ENCODE peak calls at places on chromosomes 3 and 15, in five cellular contexts. X is SJSA1, K is thoracic aorta, A is hepatocyte, C is neuronal stem cell. E is an unnamed sample.

GRCh38 chr15:84876269-84876668 is 8.2 kb upstream of the SLC28A1 start:
- DNase-seq in X (no peak), K (no peak), A (no peak), C (no peak), E (no peak)

GRCh38 chr3:185250653-185251052 is 3.2 kb downstream of the EHHADH start:
- DNase-seq in X (no peak), K (no peak), A (no peak), C (no peak), E (no peak)

GRCh38 chr3:63864008-63864871 is 573 bp downstream of the ATXN7 start:
- DNase-seq in X (peak; percentile 47), K (no peak), A (peak; percentile 76), C (no peak), E (peak; percentile 36)

GRCh38 chr15:69405110-69405509 is 9.0 kb upstream of the KIF23 start:
- DNase-seq in X (no peak), K (no peak), A (no peak), C (no peak), E (no peak)

GRCh38 chr15:77311020-77311419 is 108.9 kb downstream of the PEAK1 start:
- DNase-seq in X (no peak), K (no peak), A (no peak), C (no peak), E (no peak)

GRCh38 chr15:40789999-40790398 is 16.9 kb upstream of the ZFYVE19 start:
- DNase-seq in X (no peak), K (no peak), A (no peak), C (no peak), E (no peak)

GRCh38 chr3:48607519-48607918 is 1.9 kb downstream of the UQCRC1 start:
- DNase-seq in X (no peak), K (no peak), A (no peak), C (no peak), E (no peak)

GRCh38 chr3:46565607-46566039 is 479 bp downstream of the LRRC2 start:
- DNase-seq in X (no peak), K (no peak), A (peak; percentile 31), C (no peak), E (no peak)

GRCh38 chr15:91779960-91780359 is 73.5 kb upstream of the SLCO3A1 start:
- DNase-seq in X (no peak), K (no peak), A (no peak), C (no peak), E (no peak)

GRCh38 chr15:75745305-75745704 is 32.7 kb upstream of the CSPG4 start:
- DNase-seq in X (no peak), K (no peak), A (no peak), C (no peak), E (no peak)

GRCh38 chr15:88394553-88395159 is 72.5 kb downstream of the MRPL46 start:
- DNase-seq in X (no peak), K (no peak), A (no peak), C (no peak), E (no peak)

GRCh38 chr3:11167590-11167989 is 13.3 kb downstream of the HRH1 start:
- DNase-seq in X (no peak), K (no peak), A (no peak), C (no peak), E (no peak)

GRCh38 chr3:46926871-46927717 is 49.5 kb downstream of the CCDC12 start:
- DNase-seq in X (no peak), K (no peak), A (peak; percentile 3), C (no peak), E (no peak)

GRCh38 chr3:41986566-41986965 is 24.7 kb upstream of the ULK4 start:
- DNase-seq in X (no peak), K (no peak), A (no peak), C (no peak), E (no peak)

GRCh38 chr3:56025316-56025715 is 443.0 kb downstream of the ERC2 start:
- DNase-seq in X (no peak), K (no peak), A (peak; percentile 35), C (no peak), E (no peak)

GRCh38 chr15:59249816-59250215 is 43.2 kb downstream of the LDHAL6B start:
- DNase-seq in X (no peak), K (no peak), A (no peak), C (no peak), E (no peak)

GRCh38 chr3:117587416-117587815 is 877.8 kb downstream of the TUSC7 start:
- DNase-seq in X (no peak), K (no peak), A (no peak), C (no peak), E (no peak)

GRCh38 chr3:11507719-11508118 is 136.0 kb downstream of the VGLL4 start:
- DNase-seq in X (peak; percentile 84), K (no peak), A (no peak), C (no peak), E (no peak)

GRCh38 chr3:23495507-23495906 is 292.4 kb downstream of the UBE2E2 start:
- DNase-seq in X (no peak), K (no peak), A (no peak), C (no peak), E (no peak)

GRCh38 chr3:10957976-10958749 is 34.4 kb upstream of the SLC6A1 start:
- DNase-seq in X (no peak), K (no peak), A (no peak), C (no peak), E (peak; percentile 95)

GRCh38 chr15:80936288-80937078 is 53.1 kb downstream of the MESD start:
- DNase-seq in X (no peak), K (no peak), A (no peak), C (no peak), E (no peak)
- H3K36me3 ChIP-seq in X (peaks cover 4% of the 10 kb centered on the region), K (no peaks in the 10 kb centered on the region), A (no peaks in the 10 kb centered on the region), C (no peaks in the 10 kb centered on the region), E (no peaks in the 10 kb centered on the region)

GRCh38 chr3:51510996-51511395 is 11.2 kb upstream of the DCAF1 start:
- DNase-seq in X (no peak), K (no peak), A (no peak), C (no peak), E (no peak)
- H3K27ac ChIP-seq in X (no peak overlapping the region), K (no peak overlapping the region), A (no peak overlapping the region), C (no peak overlapping the region), E (no peak overlapping the region)

GRCh38 chr3:121720163-121720562 is 29.4 kb downstream of the GOLGB1 start:
- DNase-seq in X (no peak), K (no peak), A (no peak), C (no peak), E (no peak)

GRCh38 chr3:121723485-121723884 is 26.1 kb downstream of the GOLGB1 start:
- DNase-seq in X (no peak), K (no peak), A (no peak), C (no peak), E (no peak)

GRCh38 chr3:121719423-121719822 is 30.1 kb downstream of the GOLGB1 start:
- DNase-seq in X (no peak), K (no peak), A (no peak), C (no peak), E (no peak)

GRCh38 chr3:121724130-121724529 is 25.4 kb downstream of the GOLGB1 start:
- DNase-seq in X (no peak), K (no peak), A (no peak), C (no peak), E (no peak)

DNA sequence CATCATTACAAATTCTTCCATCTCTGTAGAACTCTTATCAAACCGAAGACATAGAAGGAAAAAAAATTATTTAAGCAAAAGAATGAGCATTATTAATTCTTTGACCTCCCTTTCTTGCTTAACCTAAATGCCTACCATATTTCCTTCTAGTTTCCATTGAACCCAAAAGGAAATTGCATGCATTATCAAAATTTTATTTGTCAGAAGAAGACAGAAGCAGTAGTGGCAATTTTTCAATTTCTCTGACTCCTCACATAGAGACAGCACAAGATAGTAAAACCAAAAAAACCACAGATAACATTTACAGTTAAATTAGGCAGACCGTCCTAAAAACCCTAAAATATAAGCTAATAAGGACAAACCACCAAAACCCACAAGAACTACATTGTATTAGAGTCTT is 27.2 kb downstream of the GOLGB1 start:
- DNase-seq in X (no peak), K (no peak), A (no peak), C (no peak), E (no peak)
- H3K36me3 ChIP-seq in X (peaks cover 45% of the 10 kb centered on the region), K (peaks cover 48% of the 10 kb centered on the region), A (peaks cover 23% of the 10 kb centered on the region), C (peaks cover 30% of the 10 kb centered on the region), E (peaks cover 46% of the 10 kb centered on the region)

GRCh38 chr3:197478746-197479668 is 76.8 kb downstream of the BDH1 start:
- DNase-seq in X (peak; percentile 76), K (no peak), A (no peak), C (no peak), E (no peak)
- H3K27ac ChIP-seq in X (peak overlapping the region; percentile 80), K (no peak overlapping the region), A (no peak overlapping the region), C (peak overlapping the region; percentile 50), E (no peak overlapping the region)

GRCh38 chr15:64112904-64113303 is 17.1 kb downstream of the SNX1 start:
- DNase-seq in X (no peak), K (no peak), A (no peak), C (no peak), E (no peak)

GRCh38 chr15:64112077-64112772 is 16.4 kb downstream of the SNX1 start:
- DNase-seq in X (no peak), K (no peak), A (peak; percentile 50), C (no peak), E (no peak)

GRCh38 chr15:64122936-64123351 is 27.2 kb downstream of the SNX1 start:
- DNase-seq in X (no peak), K (no peak), A (no peak), C (no peak), E (peak; percentile 23)

GRCh38 chr15:64122444-64122843 is 26.7 kb downstream of the SNX1 start:
- DNase-seq in X (no peak), K (no peak), A (no peak), C (no peak), E (no peak)

GRCh38 chr15:64117759-64118487 is 22.1 kb downstream of the SNX1 start:
- DNase-seq in X (no peak), K (no peak), A (no peak), C (no peak), E (no peak)
- H3K36me3 ChIP-seq in X (peaks cover 83% of the 10 kb centered on the region), K (peaks cover 60% of the 10 kb centered on the region), A (no peaks in the 10 kb centered on the region), C (peaks cover 21% of the 10 kb centered on the region), E (peaks cover 33% of the 10 kb centered on the region)

E was measured in lung.